ENCODE peak calls at places on chromosomes 4 and X, in four cellular contexts. One of them, this sample, is unnamed.

GRCh38 chr4:85166318-85166717 is 199.8 kb upstream of the WDFY3 start:
- DNase-seq in tibial artery: no peak
- DNase-seq in breast epithelium: no peak
- DNase-seq in left lung: no peak
- DNase-seq in this sample: no peak

GRCh38 chr4:78945638-78946179 is 6.5 kb upstream of the PAQR3 start:
- DNase-seq in tibial artery: no peak
- DNase-seq in breast epithelium: no peak
- DNase-seq in left lung: no peak
- DNase-seq in this sample: no peak

GRCh38 chrX:139015627-139016026 is 304.1 kb upstream of the FGF13 start:
- DNase-seq in left lung: no peak
- DNase-seq in tibial artery: no peak
- DNase-seq in breast epithelium: no peak
- DNase-seq in this sample: no peak

GRCh38 chr4:108940086-108941033 is 177.5 kb upstream of the ETNPPL start:
- DNase-seq in breast epithelium: no peak
- DNase-seq in left lung: no peak
- DNase-seq in tibial artery: no peak
- DNase-seq in this sample: no peak

GRCh38 chr4:87943660-87944149 is 31.8 kb upstream of the SPP1 start:
- DNase-seq in left lung: no peak
- DNase-seq in breast epithelium: no peak
- DNase-seq in tibial artery: no peak
- DNase-seq in this sample: no peak

GRCh38 chrX:73127700-73128241 is 48.5 kb upstream of the PABPC1L2A start:
- DNase-seq in left lung: no peak
- DNase-seq in breast epithelium: no peak
- DNase-seq in tibial artery: no peak
- DNase-seq in this sample: no peak

GRCh38 chrX:63186137-63186536 is 165.0 kb downstream of the SPIN4 start:
- DNase-seq in tibial artery: no peak
- DNase-seq in left lung: no peak
- DNase-seq in breast epithelium: no peak
- DNase-seq in this sample: no peak

GRCh38 chr4:10089346-10089745 is 27.3 kb downstream of the WDR1 start:
- DNase-seq in breast epithelium: no peak
- DNase-seq in left lung: no peak
- DNase-seq in tibial artery: no peak
- DNase-seq in this sample: no peak

GRCh38 chr4:62923783-62924182 is 1485.5 kb downstream of the TECRL start:
- DNase-seq in left lung: no peak
- DNase-seq in tibial artery: no peak
- DNase-seq in breast epithelium: no peak
- DNase-seq in this sample: no peak

GRCh38 chrX:48606091-48606490 is 8.8 kb downstream of the WDR13 start:
- DNase-seq in left lung: no peak
- DNase-seq in breast epithelium: no peak
- DNase-seq in tibial artery: no peak
- DNase-seq in this sample: no peak

GRCh38 chrX:135596495-135596894 is 76.0 kb downstream of the INTS6L start:
- DNase-seq in left lung: peak; percentile 35
- DNase-seq in tibial artery: no peak
- DNase-seq in breast epithelium: no peak
- DNase-seq in this sample: no peak

GRCh38 chr4:166972071-166972470 is 262.2 kb downstream of the SPOCK3 start:
- DNase-seq in left lung: no peak
- DNase-seq in tibial artery: no peak
- DNase-seq in breast epithelium: no peak
- DNase-seq in this sample: no peak

GRCh38 chr4:113540859-113541258 is 220.7 kb downstream of the CAMK2D start:
- DNase-seq in breast epithelium: no peak
- DNase-seq in left lung: no peak
- DNase-seq in tibial artery: no peak
- DNase-seq in this sample: no peak

GRCh38 chrX:108468486-108468885 is 28.8 kb downstream of the COL4A5 start:
- DNase-seq in breast epithelium: no peak
- DNase-seq in tibial artery: no peak
- DNase-seq in left lung: no peak
- DNase-seq in this sample: no peak

GRCh38 chrX:35115205-35115604 is 172.6 kb downstream of the FAM47B start:
- DNase-seq in left lung: no peak
- DNase-seq in breast epithelium: no peak
- DNase-seq in tibial artery: no peak
- DNase-seq in this sample: no peak

GRCh38 chrX:118595501-118596042 is 100.0 kb downstream of the DOCK11 start:
- DNase-seq in tibial artery: no peak
- DNase-seq in breast epithelium: no peak
- DNase-seq in left lung: no peak
- DNase-seq in this sample: no peak

GRCh38 chrX:17397074-17397473 is 22.1 kb downstream of the NHS start:
- DNase-seq in tibial artery: no peak
- DNase-seq in left lung: no peak
- DNase-seq in breast epithelium: no peak
- DNase-seq in this sample: no peak

GRCh38 chr4:169773889-169774288 is 16.1 kb upstream of the HPF1 start:
- DNase-seq in tibial artery: no peak
- DNase-seq in breast epithelium: no peak
- DNase-seq in left lung: no peak
- DNase-seq in this sample: no peak

GRCh38 chrX:18793601-18794089 is 86.2 kb downstream of the PPEF1 start:
- DNase-seq in tibial artery: no peak
- DNase-seq in breast epithelium: no peak
- DNase-seq in left lung: no peak
- DNase-seq in this sample: no peak

GRCh38 chrX:100895365-100896075 is 21.4 kb upstream of the NOX1 start:
- DNase-seq in left lung: no peak
- DNase-seq in tibial artery: no peak
- DNase-seq in breast epithelium: no peak
- DNase-seq in this sample: no peak

GRCh38 chr4:101825953-101826352 is 35.4 kb downstream of the BANK1 start:
- DNase-seq in left lung: no peak
- DNase-seq in tibial artery: no peak
- DNase-seq in breast epithelium: no peak
- DNase-seq in this sample: no peak

GRCh38 chr4:32735856-32736590 is 2015.9 kb downstream of the PCDH7 start:
- DNase-seq in tibial artery: no peak
- DNase-seq in left lung: no peak
- DNase-seq in breast epithelium: no peak
- DNase-seq in this sample: no peak

GRCh38 chrX:45479196-45479834 is 278.6 kb upstream of the DIPK2B start:
- DNase-seq in tibial artery: no peak
- DNase-seq in breast epithelium: no peak
- DNase-seq in left lung: no peak
- DNase-seq in this sample: no peak

GRCh38 chr4:79288185-79288584 is 37.7 kb downstream of the NAA11 start:
- DNase-seq in tibial artery: no peak
- DNase-seq in left lung: no peak
- DNase-seq in breast epithelium: no peak
- DNase-seq in this sample: no peak

GRCh38 chr4:170591076-170591475 is 501.3 kb upstream of the AADAT start:
- DNase-seq in left lung: no peak
- DNase-seq in breast epithelium: no peak
- DNase-seq in tibial artery: no peak
- DNase-seq in this sample: no peak

GRCh38 chr4:72951628-72952027 is 117.9 kb downstream of the COX18 start:
- DNase-seq in tibial artery: no peak
- DNase-seq in left lung: no peak
- DNase-seq in breast epithelium: no peak
- DNase-seq in this sample: no peak

GRCh38 chr4:175511861-175512260 is 300.2 kb downstream of the GPM6A start:
- DNase-seq in left lung: no peak
- DNase-seq in breast epithelium: no peak
- DNase-seq in tibial artery: no peak
- DNase-seq in this sample: no peak

GRCh38 chr4:86963697-86964096 is 28.9 kb downstream of the AFF1 start:
- DNase-seq in left lung: no peak
- DNase-seq in tibial artery: no peak
- DNase-seq in breast epithelium: no peak
- DNase-seq in this sample: no peak

GRCh38 chrX:68894142-68894512 is 65.3 kb downstream of the EFNB1 start:
- DNase-seq in breast epithelium: no peak
- DNase-seq in tibial artery: no peak
- DNase-seq in left lung: no peak
- DNase-seq in this sample: no peak

GRCh38 chr4:126682250-126682649 is 950.5 kb upstream of the INTU start:
- DNase-seq in breast epithelium: no peak
- DNase-seq in left lung: no peak
- DNase-seq in tibial artery: no peak
- DNase-seq in this sample: no peak

GRCh38 chrX:97311066-97311778 is 427.5 kb downstream of the RPA4 start:
- DNase-seq in left lung: no peak
- DNase-seq in tibial artery: no peak
- DNase-seq in breast epithelium: no peak
- DNase-seq in this sample: no peak

GRCh38 chr4:73874386-73874785 is 5.2 kb downstream of the CXCL1 start:
- DNase-seq in tibial artery: no peak
- DNase-seq in left lung: no peak
- DNase-seq in breast epithelium: no peak
- DNase-seq in this sample: no peak

GRCh38 chr4:182022899-182023298 is 220.3 kb upstream of the TENM3 start:
- DNase-seq in breast epithelium: no peak
- DNase-seq in left lung: no peak
- DNase-seq in tibial artery: no peak
- DNase-seq in this sample: no peak

GRCh38 chrX:36908801-36909403 is 99.3 kb upstream of the FAM47C start:
- DNase-seq in breast epithelium: no peak
- DNase-seq in tibial artery: no peak
- DNase-seq in left lung: no peak
- DNase-seq in this sample: no peak

GRCh38 chrX:13463608-13464007 is 105.8 kb upstream of the EGFL6 start:
- DNase-seq in left lung: no peak
- DNase-seq in tibial artery: peak; percentile 54
- DNase-seq in breast epithelium: no peak
- DNase-seq in this sample: no peak

DNA sequence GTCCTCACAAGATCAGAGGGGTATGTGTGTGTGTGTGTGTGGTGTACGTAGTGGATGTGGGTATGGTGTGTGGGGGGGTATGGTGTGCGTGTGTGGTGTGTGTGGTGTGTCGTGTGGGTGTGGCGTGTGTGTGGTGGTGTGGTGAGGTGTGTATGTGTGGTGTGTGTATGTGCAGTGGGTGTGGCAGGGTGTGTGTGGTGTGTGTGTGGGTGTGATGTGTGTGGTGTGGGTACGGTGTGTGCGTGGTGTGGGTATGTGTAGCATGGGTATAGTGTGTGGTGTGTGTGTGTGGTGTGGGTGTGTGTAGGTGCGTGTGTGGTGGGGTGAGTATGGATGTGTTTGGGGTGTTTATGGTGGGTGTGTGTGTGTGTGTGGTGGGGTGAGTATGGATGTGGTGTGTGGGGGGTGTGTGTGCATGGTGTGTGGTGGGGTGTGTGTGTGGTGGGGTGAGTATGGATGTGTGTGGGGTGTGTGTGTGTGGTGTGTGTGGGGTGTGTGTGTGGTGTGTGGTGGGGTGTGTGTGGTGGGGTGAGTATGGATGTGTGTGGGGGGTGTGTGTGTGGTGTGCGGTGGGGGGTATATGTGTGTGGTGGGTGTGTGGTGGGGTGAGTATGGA is 182.0 kb downstream of the PALLD start:
- DNase-seq in breast epithelium: no peak
- DNase-seq in left lung: no peak
- DNase-seq in tibial artery: no peak
- DNase-seq in this sample: no peak
- H3K27ac ChIP-seq in breast epithelium: no peak overlapping the region
- H3K27ac ChIP-seq in left lung: no peak overlapping the region
- H3K27ac ChIP-seq in tibial artery: no peak overlapping the region
- H3K27ac ChIP-seq in this sample: no peak overlapping the region

GRCh38 chr4:173281001-173281400 is 53.2 kb downstream of the HMGB2 start:
- DNase-seq in left lung: no peak
- DNase-seq in breast epithelium: no peak
- DNase-seq in tibial artery: no peak
- DNase-seq in this sample: no peak
- TF ChIP-seq CTCF in left lung: no peak
- TF ChIP-seq CTCF in breast epithelium: no peak
- TF ChIP-seq CTCF in tibial artery: no peak
- TF ChIP-seq CTCF in this sample: no peak

GRCh38 chr4:150176559-150176958 is 98.3 kb downstream of the DCLK2 start:
- DNase-seq in tibial artery: no peak
- DNase-seq in left lung: no peak
- DNase-seq in breast epithelium: no peak
- DNase-seq in this sample: no peak

GRCh38 chr4:150173420-150173819 is 95.2 kb downstream of the DCLK2 start:
- DNase-seq in tibial artery: no peak
- DNase-seq in breast epithelium: no peak
- DNase-seq in left lung: no peak
- DNase-seq in this sample: no peak

GRCh38 chr4:150178161-150178560 is 99.9 kb downstream of the DCLK2 start:
- DNase-seq in breast epithelium: no peak
- DNase-seq in tibial artery: no peak
- DNase-seq in left lung: no peak
- DNase-seq in this sample: no peak

GRCh38 chr4:150173854-150174398 is 95.7 kb downstream of the DCLK2 start:
- DNase-seq in left lung: no peak
- DNase-seq in breast epithelium: no peak
- DNase-seq in tibial artery: no peak
- DNase-seq in this sample: no peak
- H3K27ac ChIP-seq in left lung: peak overlapping the region; percentile 35
- H3K27ac ChIP-seq in breast epithelium: no peak overlapping the region
- H3K27ac ChIP-seq in tibial artery: no peak overlapping the region
- H3K27ac ChIP-seq in this sample: no peak overlapping the region

GRCh38 chr4:8269535-8270417 is at the start of gene HTRA3:
- DNase-seq in breast epithelium: no peak
- DNase-seq in tibial artery: no peak
- DNase-seq in left lung: no peak
- DNase-seq in this sample: no peak
- TF ChIP-seq CTCF in breast epithelium: no peak
- TF ChIP-seq CTCF in tibial artery: no peak
- TF ChIP-seq CTCF in left lung: no peak
- TF ChIP-seq CTCF in this sample: no peak

GRCh38 chr4:147837435-147837834 is 105.5 kb downstream of the ARHGAP10 start:
- DNase-seq in breast epithelium: no peak
- DNase-seq in tibial artery: no peak
- DNase-seq in left lung: no peak
- DNase-seq in this sample: no peak
- H3K27ac ChIP-seq in breast epithelium: peak overlapping the region; percentile 88
- H3K27ac ChIP-seq in tibial artery: peak overlapping the region; percentile 71
- H3K27ac ChIP-seq in left lung: no peak overlapping the region
- H3K27ac ChIP-seq in this sample: peak overlapping the region; percentile 73

This sample was measured in coronary artery.